ENCODE peak calls at places on chromosomes 13 and 19, in five cellular contexts. V, K, C, A and Q are unnamed samples.

GRCh38 chr13:36986462-36987240 is 12.5 kb downstream of the ALG5 start:
- DNase-seq in K (no peak), A (peak), V (no peak), C (peak), Q (no peak)

GRCh38 chr13:72295173-72295572 is 428.2 kb upstream of the DACH1 start:
- DNase-seq in V (no peak), A (peak), C (peak), K (no peak), Q (no peak)

GRCh38 chr13:51998723-51999471 is 12.4 kb downstream of the ATP7B start:
- DNase-seq in V (no peak), A (no peak), C (no peak), K (no peak), Q (no peak)

GRCh38 chr13:53408306-53408705 is 379.7 kb downstream of the OLFM4 start:
- DNase-seq in K (no peak), A (no peak), C (no peak), V (no peak), Q (no peak)

GRCh38 chr13:60439201-60439600 is 42.2 kb downstream of the TDRD3 start:
- DNase-seq in K (no peak), C (no peak), V (no peak), A (no peak), Q (no peak)

GRCh38 chr19:42199440-42200115 is 17.9 kb downstream of the DEDD2 start:
- DNase-seq in C (no peak), K (peak), V (peak), A (no peak), Q (no peak)

GRCh38 chr13:61286148-61286745 is 129.4 kb downstream of the PCDH20 start:
- DNase-seq in A (no peak), V (no peak), C (no peak), K (peak), Q (peak)

GRCh38 chr19:39205449-39205764 is 1.3 kb upstream of the SYCN start:
- DNase-seq in C (no peak), V (no peak), K (no peak), A (no peak), Q (no peak)

GRCh38 chr19:58009666-58010301 is 7.2 kb upstream of the ZNF606 start:
- DNase-seq in C (peak), V (peak), A (peak), K (peak), Q (peak)

GRCh38 chr13:99062593-99062992 is 84.7 kb upstream of the DOCK9 start:
- DNase-seq in C (peak), V (no peak), K (no peak), A (no peak), Q (no peak)

GRCh38 chr13:94139393-94139995 is 340.0 kb downstream of the DCT start:
- DNase-seq in A (no peak), C (no peak), K (no peak), V (no peak), Q (no peak)

GRCh38 chr13:107348931-107349330 is 781.0 kb upstream of the ARGLU1 start:
- DNase-seq in V (no peak), K (no peak), A (peak), C (peak), Q (no peak)

GRCh38 chr13:33087091-33087490 is 70.9 kb downstream of the KL start:
- DNase-seq in A (no peak), K (no peak), V (no peak), C (no peak), Q (no peak)

GRCh38 chr19:28290963-28291657 is 921.8 kb downstream of the UQCRFS1 start:
- DNase-seq in K (no peak), A (no peak), V (no peak), C (no peak), Q (no peak)

GRCh38 chr13:113734099-113734825 is 24.8 kb upstream of the TMEM255B start:
- DNase-seq in K (no peak), A (no peak), C (no peak), V (no peak), Q (no peak)

GRCh38 chr13:51974485-51974884 is 36.8 kb downstream of the ATP7B start:
- DNase-seq in K (no peak), V (no peak), C (no peak), A (no peak), Q (no peak)

GRCh38 chr13:44312898-44313551 is 60.6 kb upstream of the SERP2 start:
- DNase-seq in V (no peak), C (peak), K (no peak), A (peak), Q (no peak)

GRCh38 chr19:46639356-46640061 is 3.5 kb upstream of the GNG8 start:
- DNase-seq in A (peak), C (peak), V (peak), K (no peak), Q (no peak)

GRCh38 chr13:99288069-99288468 is 19.1 kb downstream of the GPR183 start:
- DNase-seq in K (no peak), C (no peak), V (no peak), A (no peak), Q (no peak)

GRCh38 chr13:100658363-100658762 is 16.2 kb downstream of the TMTC4 start:
- DNase-seq in K (no peak), A (no peak), C (no peak), V (no peak), Q (no peak)

GRCh38 chr13:52804202-52804641 is 44.2 kb downstream of the PCDH8 start:
- DNase-seq in A (no peak), C (no peak), V (no peak), K (no peak), Q (no peak)

GRCh38 chr19:21604351-21604926 is 99.0 kb downstream of the ZNF429 start:
- DNase-seq in A (peak), C (peak), K (no peak), V (peak), Q (peak)

GRCh38 chr13:113794764-113795173 is 35.7 kb downstream of the TMEM255B start:
- DNase-seq in A (no peak), C (no peak), V (no peak), K (no peak), Q (no peak)

GRCh38 chr13:92578358-92578757 is 648.2 kb upstream of the GPC6 start:
- DNase-seq in A (no peak), K (no peak), C (no peak), V (no peak), Q (no peak)

GRCh38 chr13:79631260-79631659 is 150.3 kb downstream of the NDFIP2 start:
- DNase-seq in K (no peak), A (peak), C (peak), V (peak), Q (no peak)

GRCh38 chr19:19642506-19643157 is 825 bp downstream of the GMIP start:
- DNase-seq in K (no peak), C (peak), A (no peak), V (no peak), Q (no peak)

GRCh38 chr13:109968876-109969577 is 182.6 kb upstream of the IRS2 start:
- DNase-seq in A (peak), K (no peak), V (no peak), C (peak), Q (no peak)

GRCh38 chr19:14059093-14059480 is 2.8 kb downstream of the PALM3 start:
- DNase-seq in C (no peak), A (no peak), V (no peak), K (peak), Q (no peak)

GRCh38 chr13:76820759-76821158 is 65.4 kb downstream of the KCTD12 start:
- DNase-seq in A (peak), V (peak), C (peak), K (no peak), Q (no peak)

GRCh38 chr13:93169980-93170379 is 56.6 kb upstream of the GPC6 start:
- DNase-seq in C (peak), K (no peak), A (peak), V (no peak), Q (no peak)

GRCh38 chr19:29259867-29260281 is 46.9 kb upstream of the UQCRFS1 start:
- DNase-seq in V (no peak), C (no peak), K (no peak), A (no peak), Q (no peak)

GRCh38 chr13:113742000-113742441 is 17.0 kb upstream of the TMEM255B start:
- DNase-seq in C (peak), K (peak), A (peak), V (peak), Q (no peak)

GRCh38 chr19:14091885-14092462 is 1.4 kb upstream of the SAMD1 start:
- DNase-seq in K (no peak), V (no peak), C (no peak), A (no peak), Q (no peak)

GRCh38 chr19:46210634-46211033 is 18.9 kb upstream of the IGFL1 start:
- DNase-seq in A (no peak), K (no peak), C (no peak), V (no peak), Q (no peak)

GRCh38 chr13:99564389-99564788 is 63.1 kb downstream of the TM9SF2 start:
- DNase-seq in C (peak), K (no peak), V (no peak), A (no peak), Q (no peak)

GRCh38 chr13:110319774-110320509 is 12.9 kb downstream of the COL4A2 start:
- DNase-seq in C (peak), A (peak), V (peak), K (no peak), Q (no peak)

GRCh38 chr13:97502192-97502591 is 68.2 kb downstream of the RAP2A start:
- DNase-seq in K (no peak), C (no peak), A (peak), V (peak), Q (no peak)

GRCh38 chr13:110685305-110685704 is 20.6 kb downstream of the CARS2 start:
- DNase-seq in K (no peak), A (peak), C (peak), V (no peak), Q (no peak)

GRCh38 chr19:53511933-53512374 is 26.0 kb upstream of the ZNF331 start:
- DNase-seq in C (peak), A (peak), V (peak), K (peak), Q (peak)

GRCh38 chr19:13058951-13059660 is 43.6 kb downstream of the LYL1 start:
- DNase-seq in A (peak), C (no peak), K (no peak), V (no peak), Q (no peak)

GRCh38 chr19:13056052-13056660 is 46.5 kb downstream of the LYL1 start:
- DNase-seq in K (peak), C (peak), A (peak), V (no peak), Q (no peak)

GRCh38 chr19:13055213-13056051 is 47.2 kb downstream of the LYL1 start:
- DNase-seq in V (peak), C (peak), A (peak), K (peak), Q (no peak)

GRCh38 chr19:13057147-13057572 is 45.5 kb downstream of the LYL1 start:
- DNase-seq in K (peak), V (no peak), A (no peak), C (no peak), Q (no peak)

DNA sequence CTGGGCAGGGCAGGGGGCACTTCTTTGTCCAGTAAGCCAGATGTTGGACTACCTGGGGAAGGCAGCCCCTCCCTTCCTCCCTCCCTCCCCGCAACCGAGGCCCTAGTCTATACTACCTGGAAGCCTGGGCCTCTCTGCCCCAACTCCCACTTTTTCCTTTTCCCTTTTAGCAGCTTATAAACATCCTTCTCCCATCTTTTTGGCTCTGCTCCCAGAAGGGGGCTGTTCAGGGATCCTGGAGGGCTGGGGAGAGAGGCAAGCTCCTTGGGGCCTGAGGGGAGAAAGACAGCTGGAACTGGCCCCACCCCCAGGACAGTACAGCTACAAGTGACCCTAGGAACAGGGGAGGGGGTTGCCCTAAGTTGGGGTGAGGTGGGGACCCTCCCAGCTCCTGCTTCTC is 44.9 kb downstream of the LYL1 start:
- DNase-seq in A (no peak), V (no peak), K (no peak), C (no peak), Q (no peak)
- H3K4me3 ChIP-seq in A (no peak), V (no peak), K (no peak), C (no peak), Q (no peak)

GRCh38 chr19:590396-590745 is 690 bp downstream of the HCN2 start:
- DNase-seq in C (no peak), K (no peak), A (peak), V (no peak), Q (no peak)

GRCh38 chr19:590750-591098 is 1.0 kb downstream of the HCN2 start:
- DNase-seq in A (no peak), K (no peak), V (no peak), C (no peak), Q (no peak)

GRCh38 chr19:592101-592500 is 2.4 kb downstream of the HCN2 start:
- DNase-seq in A (no peak), V (no peak), C (no peak), K (no peak), Q (no peak)

GRCh38 chr19:589693-590395 is at the start of gene HCN2:
- DNase-seq in V (no peak), K (no peak), C (no peak), A (no peak), Q (no peak)

DNA sequence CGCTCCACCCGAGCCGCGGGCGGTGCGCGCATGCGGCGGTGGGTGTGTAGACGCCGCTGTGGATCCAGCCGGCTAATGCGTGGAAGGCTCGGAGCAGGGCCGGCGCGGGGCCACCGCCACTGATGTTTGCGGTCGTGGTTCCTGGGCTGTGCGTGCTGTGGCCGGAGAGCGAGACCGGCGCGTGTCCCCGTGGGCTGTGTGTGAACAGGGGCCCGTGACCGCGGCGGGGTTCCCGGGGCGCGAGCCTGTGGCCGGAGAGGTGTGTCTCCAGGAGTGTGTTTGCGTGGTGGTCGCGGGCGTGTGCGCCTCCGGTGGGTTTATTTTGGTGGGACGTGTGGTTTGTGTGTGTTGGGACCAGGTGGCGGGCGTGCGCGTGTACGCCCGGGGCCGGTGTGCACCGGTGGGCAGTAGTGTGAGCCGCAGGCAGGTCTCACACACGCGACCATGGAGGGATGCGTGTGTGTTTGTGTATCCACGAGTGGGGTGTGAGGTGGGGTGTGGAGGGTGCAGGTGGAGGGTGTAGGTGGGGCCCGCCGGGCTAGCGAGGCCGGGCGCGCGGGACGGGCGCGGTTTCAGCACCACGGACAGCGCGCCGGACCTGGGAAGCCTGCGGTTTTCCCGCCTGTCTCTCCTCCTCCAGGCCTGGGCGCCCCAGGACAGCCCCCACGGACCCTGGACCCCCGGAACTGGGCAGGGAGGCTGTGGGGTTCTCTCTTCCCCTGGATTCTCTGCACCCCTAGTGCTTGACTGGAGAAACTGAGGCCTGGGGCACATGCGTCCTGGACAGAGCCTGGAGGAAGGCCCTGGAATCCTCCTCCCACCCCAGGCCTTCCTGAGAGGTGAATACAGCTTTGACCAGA is 1.6 kb downstream of the HCN2 start:
- DNase-seq in C (no peak), V (no peak), A (no peak), K (no peak), Q (no peak)
- H3K4me3 ChIP-seq in C (no peak), V (no peak), A (no peak), K (no peak), Q (peak)

GRCh38 chr19:18000480-18000980 is 7.4 kb upstream of the ARRDC2 start:
- DNase-seq in C (no peak), V (no peak), K (no peak), A (no peak), Q (no peak)

GRCh38 chr19:18000981-18001836 is 6.8 kb upstream of the ARRDC2 start:
- DNase-seq in C (peak), A (peak), V (peak), K (peak), Q (no peak)

GRCh38 chr19:18001837-18002345 is 6.1 kb upstream of the ARRDC2 start:
- DNase-seq in C (no peak), A (no peak), V (no peak), K (no peak), Q (no peak)

GRCh38 chr19:17999685-18000479 is 8.1 kb upstream of the ARRDC2 start:
- DNase-seq in A (no peak), V (no peak), K (no peak), C (no peak), Q (no peak)

GRCh38 chr19:18002347-18002850 is 5.6 kb upstream of the ARRDC2 start:
- DNase-seq in V (peak), C (no peak), A (no peak), K (no peak), Q (no peak)
- H3K4me3 ChIP-seq in V (no peak), C (peak), A (peak), K (peak), Q (peak)

GRCh38 chr19:1316466-1316865 is 30.8 kb downstream of the EFNA2 start:
- DNase-seq in C (no peak), K (no peak), V (no peak), A (no peak), Q (no peak)

GRCh38 chr19:1312732-1313694 is 27.3 kb downstream of the EFNA2 start:
- DNase-seq in K (no peak), C (peak), A (peak), V (no peak), Q (peak)

GRCh38 chr19:1317274-1317673 is 31.6 kb downstream of the EFNA2 start:
- DNase-seq in K (no peak), V (no peak), A (no peak), C (no peak), Q (no peak)

GRCh38 chr19:1313695-1314613 is 28.3 kb downstream of the EFNA2 start:
- DNase-seq in C (no peak), A (no peak), K (no peak), V (no peak), Q (no peak)

DNA sequence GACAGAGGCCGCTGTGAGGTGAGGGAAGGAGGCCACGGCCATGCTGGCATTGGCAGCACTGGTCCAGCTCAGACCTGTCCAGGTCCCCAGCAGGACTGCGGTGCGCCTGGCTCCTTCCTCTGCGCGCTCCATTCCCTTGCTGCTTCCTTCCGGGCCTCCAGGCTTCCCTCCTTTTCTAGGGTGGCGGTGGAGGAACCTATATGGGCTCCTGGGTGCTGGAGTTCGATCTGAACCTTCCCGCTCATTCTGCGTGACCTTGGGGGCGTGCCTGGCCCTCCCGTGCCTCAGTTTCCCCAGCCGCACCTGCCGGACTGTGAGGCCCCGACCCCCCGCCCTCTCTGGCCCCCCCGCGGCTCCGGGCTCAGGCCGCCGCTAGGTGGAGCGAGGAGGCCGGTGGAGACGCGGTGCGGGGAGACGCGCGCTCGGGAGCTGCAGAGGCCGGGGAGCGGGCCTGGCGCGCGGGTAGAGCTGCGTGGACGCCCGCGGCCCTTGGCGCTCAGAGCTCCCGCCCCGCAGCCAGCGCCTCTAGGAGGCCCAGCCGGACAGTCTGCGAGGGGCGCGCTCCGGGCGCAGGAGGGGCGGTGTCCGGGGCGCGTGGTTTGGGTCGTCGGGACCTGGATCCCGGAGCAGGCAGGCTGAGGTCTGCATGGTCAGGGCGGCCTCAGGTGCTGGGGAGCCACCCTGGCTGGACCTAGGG is 29.9 kb downstream of the EFNA2 start:
- DNase-seq in C (peak), V (peak), A (peak), K (peak), Q (no peak)
- H3K4me3 ChIP-seq in C (no peak), V (no peak), A (no peak), K (peak), Q (peak)

GRCh38 chr13:75454497-75454896 is 27.5 kb downstream of the TBC1D4 start:
- DNase-seq in A (no peak), V (no peak), C (no peak), K (no peak), Q (no peak)

GRCh38 chr13:75461314-75461713 is 20.7 kb downstream of the TBC1D4 start:
- DNase-seq in K (no peak), V (no peak), C (no peak), A (no peak), Q (no peak)

GRCh38 chr13:75460644-75461043 is 21.3 kb downstream of the TBC1D4 start:
- DNase-seq in K (no peak), V (no peak), C (no peak), A (no peak), Q (no peak)

GRCh38 chr13:75455962-75456361 is 26.0 kb downstream of the TBC1D4 start:
- DNase-seq in K (no peak), A (no peak), C (no peak), V (no peak), Q (no peak)

GRCh38 chr13:75458696-75459422 is 23.1 kb downstream of the TBC1D4 start:
- DNase-seq in C (no peak), K (peak), A (no peak), V (peak), Q (no peak)
- H3K4me3 ChIP-seq in C (no peak), K (no peak), A (no peak), V (no peak), Q (no peak)

GRCh38 chr13:20703785-20704458 is 423 bp downstream of the IL17D start:
- DNase-seq in C (peak), V (peak), A (peak), K (peak), Q (no peak)
- H3K4me3 ChIP-seq in C (peak), V (no peak), A (peak), K (peak), Q (peak)

GRCh38 chr19:36997843-36998235 is 80.4 kb upstream of the ZNF420 start:
- DNase-seq in A (no peak), K (no peak), V (no peak), C (no peak), Q (no peak)
- H3K4me3 ChIP-seq in A (no peak), K (no peak), V (no peak), C (no peak), Q (no peak)

GRCh38 chr13:108495686-108496363 is 133.6 kb upstream of the MYO16 start:
- DNase-seq in V (no peak), K (no peak), C (no peak), A (no peak), Q (no peak)
- H3K4me3 ChIP-seq in V (no peak), K (peak), C (no peak), A (no peak), Q (peak)